ENCODE peak calls at places on chromosomes 1 and 21, in eight cellular contexts. One of them, this sample, is unnamed.

GRCh38 chr1:225851810-225852209 is 30.4 kb downstream of the TMEM63A start:
- DNase-seq in T-helper 2 cell: no peak
- DNase-seq in NK-92 treated with Interleukin-12 subunit alpha and Interleukin-12 subunit beta, amount 100 ng/mL, for 24 hours: no peak
- DNase-seq in activated naive CD4-positive, alpha-beta T cell: no peak
- DNase-seq in substantia nigra: no peak
- DNase-seq in GM03348: no peak
- DNase-seq in HuH-7: no peak
- DNase-seq in suprapubic skin: no peak
- DNase-seq in this sample: no peak

GRCh38 chr1:181318022-181318857 is 165.1 kb upstream of the CACNA1E start:
- DNase-seq in T-helper 2 cell: no peak
- DNase-seq in NK-92 treated with Interleukin-12 subunit alpha and Interleukin-12 subunit beta, amount 100 ng/mL, for 24 hours: no peak
- DNase-seq in activated naive CD4-positive, alpha-beta T cell: peak
- DNase-seq in substantia nigra: no peak
- DNase-seq in GM03348: peak
- DNase-seq in HuH-7: no peak
- DNase-seq in suprapubic skin: no peak
- DNase-seq in this sample: no peak

GRCh38 chr21:33071878-33072306 is 2.0 kb downstream of the OLIG1 start:
- DNase-seq in T-helper 2 cell: no peak
- DNase-seq in NK-92 treated with Interleukin-12 subunit alpha and Interleukin-12 subunit beta, amount 100 ng/mL, for 24 hours: no peak
- DNase-seq in activated naive CD4-positive, alpha-beta T cell: no peak
- DNase-seq in substantia nigra: no peak
- DNase-seq in GM03348: peak
- DNase-seq in HuH-7: no peak
- DNase-seq in suprapubic skin: no peak
- DNase-seq in this sample: no peak

GRCh38 chr1:230498704-230499103 is 72.6 kb upstream of the PGBD5 start:
- DNase-seq in T-helper 2 cell: no peak
- DNase-seq in NK-92 treated with Interleukin-12 subunit alpha and Interleukin-12 subunit beta, amount 100 ng/mL, for 24 hours: no peak
- DNase-seq in activated naive CD4-positive, alpha-beta T cell: no peak
- DNase-seq in substantia nigra: no peak
- DNase-seq in GM03348: no peak
- DNase-seq in HuH-7: no peak
- DNase-seq in suprapubic skin: no peak
- DNase-seq in this sample: no peak

GRCh38 chr1:34361781-34362357 is 185.2 kb downstream of the C1orf94 start:
- DNase-seq in T-helper 2 cell: no peak
- DNase-seq in NK-92 treated with Interleukin-12 subunit alpha and Interleukin-12 subunit beta, amount 100 ng/mL, for 24 hours: no peak
- DNase-seq in activated naive CD4-positive, alpha-beta T cell: no peak
- DNase-seq in substantia nigra: no peak
- DNase-seq in GM03348: no peak
- DNase-seq in HuH-7: no peak
- DNase-seq in suprapubic skin: no peak
- DNase-seq in this sample: no peak

GRCh38 chr1:182207300-182207699 is 145.8 kb upstream of the ZNF648 start:
- DNase-seq in T-helper 2 cell: no peak
- DNase-seq in NK-92 treated with Interleukin-12 subunit alpha and Interleukin-12 subunit beta, amount 100 ng/mL, for 24 hours: no peak
- DNase-seq in activated naive CD4-positive, alpha-beta T cell: no peak
- DNase-seq in substantia nigra: no peak
- DNase-seq in GM03348: no peak
- DNase-seq in HuH-7: no peak
- DNase-seq in suprapubic skin: no peak
- DNase-seq in this sample: no peak

GRCh38 chr1:194366705-194367104 is 1180.3 kb upstream of the B3GALT2 start:
- DNase-seq in T-helper 2 cell: no peak
- DNase-seq in NK-92 treated with Interleukin-12 subunit alpha and Interleukin-12 subunit beta, amount 100 ng/mL, for 24 hours: no peak
- DNase-seq in activated naive CD4-positive, alpha-beta T cell: no peak
- DNase-seq in substantia nigra: no peak
- DNase-seq in GM03348: no peak
- DNase-seq in HuH-7: no peak
- DNase-seq in suprapubic skin: no peak
- DNase-seq in this sample: no peak

GRCh38 chr1:42167611-42168396 is 3.3 kb upstream of the GUCA2A start:
- DNase-seq in T-helper 2 cell: no peak
- DNase-seq in NK-92 treated with Interleukin-12 subunit alpha and Interleukin-12 subunit beta, amount 100 ng/mL, for 24 hours: no peak
- DNase-seq in activated naive CD4-positive, alpha-beta T cell: no peak
- DNase-seq in substantia nigra: no peak
- DNase-seq in GM03348: no peak
- DNase-seq in HuH-7: no peak
- DNase-seq in suprapubic skin: no peak
- DNase-seq in this sample: no peak

GRCh38 chr21:45995686-45996179 is 14.2 kb downstream of the COL6A1 start:
- DNase-seq in T-helper 2 cell: peak
- DNase-seq in NK-92 treated with Interleukin-12 subunit alpha and Interleukin-12 subunit beta, amount 100 ng/mL, for 24 hours: no peak
- DNase-seq in activated naive CD4-positive, alpha-beta T cell: no peak
- DNase-seq in substantia nigra: no peak
- DNase-seq in GM03348: peak
- DNase-seq in HuH-7: no peak
- DNase-seq in suprapubic skin: no peak
- DNase-seq in this sample: no peak

GRCh38 chr1:19504796-19505693 is 19.7 kb upstream of the CAPZB start:
- DNase-seq in T-helper 2 cell: no peak
- DNase-seq in NK-92 treated with Interleukin-12 subunit alpha and Interleukin-12 subunit beta, amount 100 ng/mL, for 24 hours: no peak
- DNase-seq in activated naive CD4-positive, alpha-beta T cell: no peak
- DNase-seq in substantia nigra: no peak
- DNase-seq in GM03348: peak
- DNase-seq in HuH-7: no peak
- DNase-seq in suprapubic skin: no peak
- DNase-seq in this sample: no peak

GRCh38 chr21:38819719-38820147 is 14.0 kb downstream of the ETS2 start:
- DNase-seq in T-helper 2 cell: no peak
- DNase-seq in NK-92 treated with Interleukin-12 subunit alpha and Interleukin-12 subunit beta, amount 100 ng/mL, for 24 hours: no peak
- DNase-seq in activated naive CD4-positive, alpha-beta T cell: no peak
- DNase-seq in substantia nigra: no peak
- DNase-seq in GM03348: peak
- DNase-seq in HuH-7: no peak
- DNase-seq in suprapubic skin: no peak
- DNase-seq in this sample: no peak

GRCh38 chr1:170836146-170836545 is 99.2 kb upstream of the MROH9 start:
- DNase-seq in T-helper 2 cell: no peak
- DNase-seq in NK-92 treated with Interleukin-12 subunit alpha and Interleukin-12 subunit beta, amount 100 ng/mL, for 24 hours: no peak
- DNase-seq in activated naive CD4-positive, alpha-beta T cell: no peak
- DNase-seq in substantia nigra: no peak
- DNase-seq in GM03348: peak
- DNase-seq in HuH-7: no peak
- DNase-seq in suprapubic skin: no peak
- DNase-seq in this sample: no peak

GRCh38 chr1:67957026-67957425 is 93.4 kb downstream of the DIRAS3 start:
- DNase-seq in T-helper 2 cell: no peak
- DNase-seq in NK-92 treated with Interleukin-12 subunit alpha and Interleukin-12 subunit beta, amount 100 ng/mL, for 24 hours: no peak
- DNase-seq in activated naive CD4-positive, alpha-beta T cell: no peak
- DNase-seq in substantia nigra: no peak
- DNase-seq in GM03348: no peak
- DNase-seq in HuH-7: no peak
- DNase-seq in suprapubic skin: no peak
- DNase-seq in this sample: no peak

GRCh38 chr1:62706985-62707745 is 19.0 kb upstream of the DOCK7 start:
- DNase-seq in T-helper 2 cell: no peak
- DNase-seq in NK-92 treated with Interleukin-12 subunit alpha and Interleukin-12 subunit beta, amount 100 ng/mL, for 24 hours: no peak
- DNase-seq in activated naive CD4-positive, alpha-beta T cell: no peak
- DNase-seq in substantia nigra: no peak
- DNase-seq in GM03348: no peak
- DNase-seq in HuH-7: no peak
- DNase-seq in suprapubic skin: no peak
- DNase-seq in this sample: no peak

GRCh38 chr1:86848654-86849053 is 65.3 kb downstream of the SELENOF start:
- DNase-seq in T-helper 2 cell: no peak
- DNase-seq in NK-92 treated with Interleukin-12 subunit alpha and Interleukin-12 subunit beta, amount 100 ng/mL, for 24 hours: no peak
- DNase-seq in activated naive CD4-positive, alpha-beta T cell: no peak
- DNase-seq in substantia nigra: no peak
- DNase-seq in GM03348: peak
- DNase-seq in HuH-7: no peak
- DNase-seq in suprapubic skin: no peak
- DNase-seq in this sample: no peak

GRCh38 chr1:234611153-234611798 is 1.3 kb upstream of the IRF2BP2 start:
- DNase-seq in T-helper 2 cell: peak
- DNase-seq in NK-92 treated with Interleukin-12 subunit alpha and Interleukin-12 subunit beta, amount 100 ng/mL, for 24 hours: no peak
- DNase-seq in activated naive CD4-positive, alpha-beta T cell: no peak
- DNase-seq in substantia nigra: no peak
- DNase-seq in GM03348: no peak
- DNase-seq in HuH-7: peak
- DNase-seq in suprapubic skin: no peak
- DNase-seq in this sample: peak

GRCh38 chr1:5856246-5856815 is 135.9 kb downstream of the NPHP4 start:
- DNase-seq in T-helper 2 cell: no peak
- DNase-seq in NK-92 treated with Interleukin-12 subunit alpha and Interleukin-12 subunit beta, amount 100 ng/mL, for 24 hours: no peak
- DNase-seq in activated naive CD4-positive, alpha-beta T cell: no peak
- DNase-seq in substantia nigra: no peak
- DNase-seq in GM03348: no peak
- DNase-seq in HuH-7: no peak
- DNase-seq in suprapubic skin: no peak
- DNase-seq in this sample: no peak

This sample was measured in globus pallidus.